ENCODE peak calls at places on chromosomes 12 and 14, in nine cellular contexts. C, T, D, M, F, Z, P, A and G are unnamed samples.
A peak's percentile ranks its signal among the peaks of the same experiment; 100 is the strongest.

GRCh38 chr12:58090685-58091084 is 149.3 kb downstream of the ATP23 start:
- DNase-seq in C (no peak), T (no peak), D (no peak), M (no peak), F (no peak), Z (no peak), P (no peak), A (no peak), G (no peak)

GRCh38 chr12:47717443-47718193 is 7.7 kb downstream of the ENDOU start:
- DNase-seq in C (peak; percentile 86), T (peak; percentile 78), D (peak; percentile 75), M (peak; percentile 77), F (peak; percentile 91), Z (no peak), P (peak; percentile 26), A (peak; percentile 87), G (no peak)

GRCh38 chr12:121209221-121209620 is 708 bp upstream of the P2RX4 start:
- DNase-seq in C (no peak), T (no peak), D (no peak), M (no peak), F (no peak), Z (no peak), P (no peak), A (no peak), G (no peak)

GRCh38 chr14:21723431-21724045 is 49.9 kb upstream of the OR4E1 start:
- DNase-seq in C (no peak), T (peak; percentile 51), D (no peak), M (peak; percentile 67), F (peak; percentile 81), Z (peak; percentile 32), P (peak; percentile 22), A (no peak), G (no peak)

GRCh38 chr12:59911516-59911915 is 315.7 kb downstream of the SLC16A7 start:
- DNase-seq in C (no peak), T (no peak), D (no peak), M (no peak), F (no peak), Z (no peak), P (no peak), A (no peak), G (no peak)

GRCh38 chr12:57005980-57006808 is at the start of gene ZBTB39:
- DNase-seq in C (peak; percentile 64), T (peak; percentile 74), D (peak; percentile 47), M (peak; percentile 81), F (peak; percentile 85), Z (peak; percentile 16), P (peak; percentile 61), A (peak; percentile 29), G (peak; percentile 68)

GRCh38 chr14:95192306-95192705 is 35.0 kb upstream of the DICER1 start:
- DNase-seq in C (no peak), T (no peak), D (no peak), M (no peak), F (peak; percentile 13), Z (no peak), P (no peak), A (no peak), G (no peak)

GRCh38 chr14:93333631-93334095 is 827 bp upstream of the BTBD7 start:
- DNase-seq in C (no peak), T (no peak), D (no peak), M (no peak), F (no peak), Z (no peak), P (no peak), A (no peak), G (no peak)

GRCh38 chr14:99807413-99808132 is 14.4 kb downstream of the EML1 start:
- DNase-seq in C (no peak), T (no peak), D (no peak), M (peak; percentile 29), F (no peak), Z (no peak), P (no peak), A (no peak), G (no peak)

GRCh38 chr14:61042220-61042619 is 61.2 kb downstream of the SLC38A6 start:
- DNase-seq in C (no peak), T (no peak), D (no peak), M (no peak), F (no peak), Z (no peak), P (no peak), A (no peak), G (no peak)

GRCh38 chr14:99681832-99682148 is 2.3 kb upstream of the CYP46A1 start:
- DNase-seq in C (no peak), T (no peak), D (no peak), M (no peak), F (no peak), Z (no peak), P (no peak), A (no peak), G (no peak)

GRCh38 chr12:120091371-120092090 is 25.0 kb downstream of the RAB35 start:
- DNase-seq in C (no peak), T (no peak), D (no peak), M (no peak), F (no peak), Z (no peak), P (no peak), A (no peak), G (no peak)

GRCh38 chr12:55862286-55862685 is 19.6 kb upstream of the MMP19 start:
- DNase-seq in C (no peak), T (no peak), D (no peak), M (no peak), F (no peak), Z (no peak), P (no peak), A (no peak), G (no peak)

GRCh38 chr14:82720431-82720830 is 1186.8 kb upstream of the SEL1L start:
- DNase-seq in C (no peak), T (no peak), D (no peak), M (no peak), F (no peak), Z (no peak), P (no peak), A (no peak), G (no peak)
- H3K9me3 ChIP-seq in C (no peaks in the 10 kb centered on the region), T (no peaks in the 10 kb centered on the region), D (no peaks in the 10 kb centered on the region), M (no peaks in the 10 kb centered on the region), F (no peaks in the 10 kb centered on the region), Z (no peaks in the 10 kb centered on the region), P (no peaks in the 10 kb centered on the region), A (no peaks in the 10 kb centered on the region), G (no peaks in the 10 kb centered on the region)

GRCh38 chr12:132306885-132307191 is 22.6 kb downstream of the GALNT9 start:
- DNase-seq in C (peak; percentile 17), T (no peak), D (no peak), M (no peak), F (no peak), Z (no peak), P (no peak), A (no peak), G (no peak)
- H3K9me3 ChIP-seq in C (peaks cover 7% of the 10 kb centered on the region), T (peaks cover 2% of the 10 kb centered on the region), D (no peaks in the 10 kb centered on the region), M (peaks cover 2% of the 10 kb centered on the region), F (no peaks in the 10 kb centered on the region), Z (no peaks in the 10 kb centered on the region), P (peaks cover 10% of the 10 kb centered on the region), A (peaks cover 13% of the 10 kb centered on the region), G (no peaks in the 10 kb centered on the region)

DNA sequence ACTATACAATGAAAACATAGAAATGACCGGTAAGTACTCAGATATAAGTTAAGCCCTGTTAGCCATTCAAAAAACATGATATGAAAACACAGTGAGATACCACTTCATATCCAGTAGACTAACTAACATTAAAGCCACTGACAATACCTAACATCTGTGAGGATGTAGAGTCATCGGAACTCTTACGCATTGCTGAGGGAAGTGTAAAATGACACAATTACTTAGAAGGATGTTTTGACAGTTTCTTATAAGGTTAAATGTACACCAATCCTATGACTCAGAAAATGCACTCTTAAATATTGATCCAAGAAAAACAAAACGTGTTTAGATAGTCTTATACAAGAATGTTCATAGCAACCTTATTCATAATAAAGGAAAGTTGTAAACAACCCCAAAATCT is 782.9 kb downstream of the BCL11B start:
- DNase-seq in C (no peak), T (no peak), D (no peak), M (no peak), F (no peak), Z (no peak), P (no peak), A (no peak), G (no peak)
- H3K9me3 ChIP-seq in C (no peaks in the 10 kb centered on the region), T (no peaks in the 10 kb centered on the region), D (no peaks in the 10 kb centered on the region), M (no peaks in the 10 kb centered on the region), F (no peaks in the 10 kb centered on the region), Z (no peaks in the 10 kb centered on the region), P (no peaks in the 10 kb centered on the region), A (no peaks in the 10 kb centered on the region), G (no peaks in the 10 kb centered on the region)

GRCh38 chr14:28941758-28942157 is 175.2 kb downstream of the FOXG1 start:
- DNase-seq in C (no peak), T (no peak), D (no peak), M (no peak), F (no peak), Z (no peak), P (no peak), A (no peak), G (no peak)

GRCh38 chr14:28946267-28946666 is 179.7 kb downstream of the FOXG1 start:
- DNase-seq in C (no peak), T (no peak), D (no peak), M (no peak), F (no peak), Z (no peak), P (no peak), A (no peak), G (no peak)

GRCh38 chr14:28949503-28949902 is 182.9 kb downstream of the FOXG1 start:
- DNase-seq in C (no peak), T (no peak), D (no peak), M (no peak), F (no peak), Z (no peak), P (no peak), A (no peak), G (no peak)

GRCh38 chr14:28944605-28945004 is 178.0 kb downstream of the FOXG1 start:
- DNase-seq in C (no peak), T (no peak), D (no peak), M (no peak), F (no peak), Z (no peak), P (no peak), A (no peak), G (no peak)
- H3K9me3 ChIP-seq in C (no peaks in the 10 kb centered on the region), T (no peaks in the 10 kb centered on the region), D (no peaks in the 10 kb centered on the region), M (no peaks in the 10 kb centered on the region), F (no peaks in the 10 kb centered on the region), Z (no peaks in the 10 kb centered on the region), P (no peaks in the 10 kb centered on the region), A (no peaks in the 10 kb centered on the region), G (no peaks in the 10 kb centered on the region)

DNA sequence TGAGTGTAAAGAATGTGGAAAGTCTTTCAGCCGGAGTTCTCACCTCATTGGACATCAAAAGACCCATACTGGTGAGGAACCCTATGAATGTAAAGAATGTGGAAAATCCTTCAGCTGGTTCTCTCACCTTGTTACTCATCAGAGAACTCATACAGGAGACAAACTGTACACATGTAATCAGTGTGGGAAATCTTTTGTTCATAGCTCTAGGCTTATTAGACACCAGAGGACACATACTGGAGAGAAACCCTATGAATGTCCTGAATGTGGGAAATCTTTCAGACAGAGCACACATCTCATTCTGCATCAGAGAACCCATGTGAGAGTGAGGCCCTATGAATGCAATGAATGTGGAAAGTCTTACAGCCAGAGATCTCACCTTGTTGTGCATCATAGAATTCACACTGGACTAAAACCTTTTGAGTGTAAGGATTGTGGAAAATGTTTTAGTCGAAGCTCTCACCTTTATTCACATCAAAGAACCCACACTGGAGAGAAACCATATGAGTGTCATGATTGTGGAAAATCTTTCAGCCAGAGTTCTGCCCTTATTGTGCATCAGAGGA is 25.1 kb upstream of the ZNF268 start:
- DNase-seq in C (no peak), T (no peak), D (no peak), M (no peak), F (no peak), Z (no peak), P (no peak), A (no peak), G (no peak)
- H3K9me3 ChIP-seq in C (peaks cover 100% of the 10 kb centered on the region), T (peaks cover 30% of the 10 kb centered on the region), D (peaks cover 15% of the 10 kb centered on the region), M (peaks cover 7% of the 10 kb centered on the region), F (peaks cover 22% of the 10 kb centered on the region), Z (peaks cover 20% of the 10 kb centered on the region), P (peaks cover 96% of the 10 kb centered on the region), A (peaks cover 100% of the 10 kb centered on the region), G (peaks cover 48% of the 10 kb centered on the region)